ENCODE peak calls at places on chromosomes 7 and 10, in four cellular contexts. J is hepatocyte, K is activated T-cell treated with anti-CD3 and anti-CD28 coated beads for 24 hours, B is osteocyte. I is an unnamed sample.

GRCh38 chr7:82605247-82605864 is 161.8 kb upstream of the CACNA2D1 start:
- DNase-seq in J (peak), K (no peak), B (no peak), I (peak)

GRCh38 chr7:130191791-130192190 is 13.4 kb downstream of the TMEM209 start:
- DNase-seq in J (no peak), K (no peak), B (no peak), I (no peak)

GRCh38 chr10:7547825-7548224 is 118.9 kb downstream of the ITIH5 start:
- DNase-seq in J (no peak), K (no peak), B (no peak), I (no peak)

GRCh38 chr7:96949766-96950165 is 55.6 kb upstream of the DLX6 start:
- DNase-seq in J (peak), K (no peak), B (no peak), I (no peak)

GRCh38 chr10:131114846-131115245 is 196.7 kb downstream of the TCERG1L start:
- DNase-seq in J (no peak), K (no peak), B (no peak), I (no peak)

GRCh38 chr7:3455826-3456444 is 154.9 kb downstream of the SDK1 start:
- DNase-seq in J (no peak), K (no peak), B (no peak), I (no peak)

GRCh38 chr7:44313621-44314031 is 11.8 kb downstream of the CAMK2B start:
- DNase-seq in J (no peak), K (no peak), B (no peak), I (no peak)

GRCh38 chr7:44309271-44310091 is 15.9 kb downstream of the CAMK2B start:
- DNase-seq in J (peak), K (peak), B (peak), I (peak)

GRCh38 chr7:68246189-68246633 is 1249.6 kb downstream of the TYW1 start:
- DNase-seq in J (peak), K (no peak), B (no peak), I (no peak)

GRCh38 chr10:28561531-28561930 is 28.6 kb downstream of the WAC start:
- DNase-seq in J (no peak), K (no peak), B (no peak), I (no peak)

I was measured in Caco-2.